ENCODE peak calls at places on chromosomes 12 and 14, in four cellular contexts. M is AG04450, Q is ACHN, G is A172. V is an unnamed sample.

GRCh38 chr14:76250345-76250744 is 98.6 kb downstream of the GPATCH2L start:
- DNase-seq in M (no peak), Q (no peak), G (no peak), V (no peak)

GRCh38 chr12:90653051-90653450 is 301.9 kb downstream of the CCER1 start:
- DNase-seq in M (peak; percentile 21), Q (no peak), G (no peak), V (no peak)

GRCh38 chr12:96073346-96074336 is 38.3 kb upstream of the LTA4H start:
- DNase-seq in M (no peak), Q (no peak), G (no peak), V (peak; percentile 35)

GRCh38 chr12:12079291-12079690 is 8.6 kb downstream of the BCL2L14 start:
- DNase-seq in M (no peak), Q (no peak), G (no peak), V (no peak)

GRCh38 chr12:85755760-85756159 is 80.4 kb downstream of the RASSF9 start:
- DNase-seq in M (no peak), Q (no peak), G (no peak), V (no peak)

GRCh38 chr14:102525213-102526143 is 15.9 kb upstream of the ANKRD9 start:
- DNase-seq in M (no peak), Q (peak; percentile 62), G (peak; percentile 46), V (peak; percentile 69)

GRCh38 chr14:73457050-73457934 is 1.1 kb downstream of the NUMB start:
- DNase-seq in M (no peak), Q (peak; percentile 42), G (peak; percentile 35), V (peak; percentile 43)

GRCh38 chr12:30047499-30048262 is 263.9 kb upstream of the TMTC1 start:
- DNase-seq in M (no peak), Q (no peak), G (peak; percentile 58), V (peak; percentile 82)

GRCh38 chr12:65022441-65022840 is 98.7 kb downstream of the WIF1 start:
- DNase-seq in M (no peak), Q (no peak), G (no peak), V (no peak)

GRCh38 chr14:23561873-23562821 is 5.4 kb downstream of the AP1G2 start:
- DNase-seq in M (no peak), Q (no peak), G (peak; percentile 72), V (peak; percentile 92)

GRCh38 chr14:51360592-51360991 is 120.5 kb downstream of the TMX1 start:
- DNase-seq in M (no peak), Q (no peak), G (no peak), V (no peak)

GRCh38 chr14:59919582-59920377 is at the start of gene LRRC9:
- DNase-seq in M (no peak), Q (no peak), G (no peak), V (no peak)

GRCh38 chr14:90499121-90499520 is 102.3 kb downstream of the CALM1 start:
- DNase-seq in M (no peak), Q (no peak), G (no peak), V (no peak)

GRCh38 chr12:11801643-11802042 is 152.2 kb downstream of the ETV6 start:
- DNase-seq in M (no peak), Q (no peak), G (no peak), V (no peak)

GRCh38 chr12:8554451-8555195 is 13.9 kb upstream of the CLEC4E start:
- DNase-seq in M (no peak), Q (peak; percentile 39), G (peak; percentile 62), V (peak; percentile 46)

GRCh38 chr12:1093166-1093751 is 102.2 kb downstream of the ERC1 start:
- DNase-seq in M (peak; percentile 24), Q (peak; percentile 81), G (peak; percentile 28), V (peak; percentile 57)

GRCh38 chr12:100398307-100398706 is 41.4 kb downstream of the SLC17A8 start:
- DNase-seq in M (no peak), Q (no peak), G (no peak), V (no peak)

GRCh38 chr14:52219488-52220084 is 47.9 kb upstream of the PTGDR start:
- DNase-seq in M (no peak), Q (no peak), G (no peak), V (no peak)

GRCh38 chr12:42588308-42588836 is 1.2 kb downstream of the PRICKLE1 start:
- DNase-seq in M (no peak), Q (no peak), G (no peak), V (no peak)

GRCh38 chr14:105646175-105646574 is 119.8 kb downstream of the TMEM121 start:
- DNase-seq in M (no peak), Q (no peak), G (no peak), V (no peak)

GRCh38 chr14:93045211-93045674 is 70.5 kb downstream of the ITPK1 start:
- DNase-seq in M (no peak), Q (no peak), G (peak; percentile 35), V (no peak)

GRCh38 chr12:26179829-26180228 is 15.5 kb upstream of the SSPN start:
- DNase-seq in M (no peak), Q (no peak), G (no peak), V (no peak)

GRCh38 chr12:30753233-30753632 is 1.5 kb downstream of the CAPRIN2 start:
- DNase-seq in M (no peak), Q (peak; percentile 57), G (peak; percentile 41), V (peak; percentile 76)

GRCh38 chr12:31322651-31323248 is 3.2 kb downstream of the SINHCAF start:
- DNase-seq in M (no peak), Q (peak; percentile 90), G (peak; percentile 58), V (peak; percentile 87)

GRCh38 chr12:76856018-76856644 is 22.7 kb downstream of the CSRP2 start:
- DNase-seq in M (no peak), Q (no peak), G (no peak), V (no peak)

GRCh38 chr12:131171029-131171428 is 217.3 kb downstream of the ADGRD1 start:
- DNase-seq in M (no peak), Q (no peak), G (no peak), V (no peak)

GRCh38 chr12:122961551-122962329 is 4.5 kb downstream of the ABCB9 start:
- DNase-seq in M (no peak), Q (no peak), G (no peak), V (no peak)

GRCh38 chr12:105992849-105993740 is 145.7 kb downstream of the NUAK1 start:
- DNase-seq in M (no peak), Q (no peak), G (no peak), V (peak; percentile 10)

GRCh38 chr12:101501410-101502045 is 26.4 kb downstream of the SPIC start:
- DNase-seq in M (no peak), Q (no peak), G (peak; percentile 24), V (no peak)

GRCh38 chr14:105180598-105181528 is at the start of gene NUDT14:
- DNase-seq in M (no peak), Q (peak; percentile 63), G (no peak), V (peak; percentile 39)

GRCh38 chr14:38721822-38722431 is 381.1 kb downstream of the SEC23A start:
- DNase-seq in M (no peak), Q (peak; percentile 52), G (peak; percentile 37), V (peak; percentile 34)

GRCh38 chr12:132866251-132866828 is 21.1 kb downstream of the CHFR start:
- DNase-seq in M (peak; percentile 15), Q (no peak), G (peak; percentile 12), V (no peak)

GRCh38 chr12:20507061-20507460 is 138.7 kb downstream of the PDE3A start:
- DNase-seq in M (no peak), Q (no peak), G (no peak), V (no peak)

GRCh38 chr14:51692646-51693045 is 40.9 kb downstream of the FRMD6 start:
- DNase-seq in M (no peak), Q (no peak), G (no peak), V (no peak)

GRCh38 chr14:75675265-75675960 is 14.4 kb downstream of the TTLL5 start:
- DNase-seq in M (no peak), Q (no peak), G (no peak), V (peak; percentile 11)

V was measured in HT1080.